ENCODE peak calls at places on chromosomes 13 and 19, in six cellular contexts. Z, B, S, Y, C and V are unnamed samples.

GRCh38 chr13:50919291-50919690 is 9.7 kb downstream of the RNASEH2B start:
- DNase-seq in Z (no peak), B (no peak), S (no peak), Y (no peak), C (no peak), V (no peak)

GRCh38 chr13:51793570-51794273 is 10.2 kb downstream of the DHRS12 start:
- DNase-seq in Z (peak; percentile 70), B (no peak), S (peak; percentile 45), Y (no peak), C (no peak), V (no peak)

GRCh38 chr19:3146677-3147100 is 10.9 kb downstream of the GNA15 start:
- DNase-seq in Z (peak; percentile 69), B (peak; percentile 55), S (no peak), Y (no peak), C (peak; percentile 74), V (peak; percentile 51)

GRCh38 chr13:35768551-35768950 is 292.1 kb upstream of the MAB21L1 start:
- DNase-seq in Z (no peak), B (no peak), S (no peak), Y (no peak), C (no peak), V (no peak)

GRCh38 chr19:800360-801029 is 3.2 kb downstream of the PTBP1 start:
- DNase-seq in Z (no peak), B (no peak), S (no peak), Y (no peak), C (no peak), V (no peak)

GRCh38 chr19:55525289-55526101 is 11.4 kb downstream of the SBK2 start:
- DNase-seq in Z (no peak), B (no peak), S (no peak), Y (no peak), C (no peak), V (no peak)

GRCh38 chr13:76636881-76637280 is 249.3 kb downstream of the KCTD12 start:
- DNase-seq in Z (no peak), B (no peak), S (no peak), Y (no peak), C (no peak), V (no peak)

GRCh38 chr13:41544824-41545707 is 87.7 kb downstream of the RGCC start:
- DNase-seq in Z (no peak), B (no peak), S (no peak), Y (no peak), C (no peak), V (no peak)

GRCh38 chr13:81929988-81930387 is 1589.1 kb upstream of the SPRY2 start:
- DNase-seq in Z (peak; percentile 45), B (no peak), S (no peak), Y (no peak), C (no peak), V (no peak)

GRCh38 chr19:4581381-4582111 is 22.1 kb upstream of the SEMA6B start:
- DNase-seq in Z (no peak), B (no peak), S (no peak), Y (no peak), C (no peak), V (no peak)
- H3K27me3 ChIP-seq in Z (no peaks in the 10 kb centered on the region), B (peaks cover 63% of the 10 kb centered on the region), S (peaks cover 90% of the 10 kb centered on the region), Y (peaks cover 24% of the 10 kb centered on the region), C (peaks cover 36% of the 10 kb centered on the region), V (peaks cover 13% of the 10 kb centered on the region)

GRCh38 chr19:16262618-16263017 is 62.0 kb upstream of the KLF2 start:
- DNase-seq in Z (no peak), B (no peak), S (no peak), Y (no peak), C (no peak), V (no peak)
- H3K4me1 ChIP-seq in Z (peaks cover 67% of the 10 kb centered on the region), B (peaks cover 36% of the 10 kb centered on the region), S (no peaks in the 10 kb centered on the region), Y (peaks cover 12% of the 10 kb centered on the region), C (peaks cover 68% of the 10 kb centered on the region), V (peaks cover 15% of the 10 kb centered on the region)

DNA sequence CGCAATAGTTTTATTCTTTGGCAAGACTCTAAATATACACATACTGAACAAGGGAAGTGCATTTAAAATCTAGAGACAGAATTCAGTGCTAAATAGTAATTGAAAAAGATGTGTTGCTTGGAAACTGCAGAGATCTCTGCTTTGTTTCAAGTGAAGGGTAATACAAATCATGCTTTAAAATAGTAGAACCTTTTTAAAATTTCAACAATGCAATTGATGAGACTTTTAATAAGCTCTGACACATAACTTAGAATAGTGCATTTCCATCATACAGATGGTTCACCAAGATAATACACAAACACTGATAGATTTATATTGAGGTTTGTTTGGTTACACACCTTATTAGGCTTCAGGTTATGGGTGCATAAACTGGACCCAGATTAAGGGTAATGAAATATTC is 581.0 kb upstream of the MIR17HG start:
- DNase-seq in Z (no peak), B (no peak), S (no peak), Y (no peak), C (no peak), V (no peak)
- H3K27me3 ChIP-seq in Z (no peaks in the 10 kb centered on the region), B (no peaks in the 10 kb centered on the region), S (no peaks in the 10 kb centered on the region), Y (no peaks in the 10 kb centered on the region), C (no peaks in the 10 kb centered on the region), V (no peaks in the 10 kb centered on the region)

DNA sequence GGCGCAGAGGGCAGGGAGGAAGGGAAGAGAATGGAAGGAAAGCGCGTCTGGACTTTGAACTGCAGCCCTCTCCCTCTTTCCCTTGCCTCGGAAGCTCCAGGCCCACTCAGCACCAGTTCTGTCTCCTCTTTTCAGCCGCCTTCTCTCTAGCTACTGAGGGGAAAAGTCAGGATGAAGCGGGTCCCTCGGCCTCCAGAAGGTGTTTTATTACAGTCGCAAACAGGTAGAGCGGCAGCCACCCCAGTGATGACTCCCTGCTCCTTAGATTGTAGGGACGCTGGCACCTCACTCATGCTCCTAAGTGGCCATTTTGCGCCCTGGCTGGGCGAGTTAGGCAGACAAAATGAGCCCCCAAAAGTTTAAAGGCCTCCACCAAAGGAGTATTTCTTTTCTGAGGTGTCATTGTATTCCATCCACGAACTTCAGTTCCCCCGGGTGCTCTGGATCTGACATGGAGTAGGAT is 947 bp upstream of the STK24 start:
- DNase-seq in Z (no peak), B (no peak), S (no peak), Y (no peak), C (no peak), V (no peak)
- H3K4me1 ChIP-seq in Z (peaks cover 41% of the 10 kb centered on the region), B (peaks cover 46% of the 10 kb centered on the region), S (peaks cover 39% of the 10 kb centered on the region), Y (peaks cover 18% of the 10 kb centered on the region), C (peaks cover 31% of the 10 kb centered on the region), V (peaks cover 1% of the 10 kb centered on the region)

GRCh38 chr19:38219221-38219620 is 4.8 kb downstream of the DPF1 start:
- DNase-seq in Z (no peak), B (no peak), S (no peak), Y (no peak), C (no peak), V (no peak)

GRCh38 chr19:38213469-38213868 is 10.6 kb downstream of the DPF1 start:
- DNase-seq in Z (no peak), B (no peak), S (no peak), Y (no peak), C (no peak), V (no peak)

GRCh38 chr19:38213911-38214625 is 10.0 kb downstream of the DPF1 start:
- DNase-seq in Z (peak; percentile 58), B (no peak), S (no peak), Y (no peak), C (peak; percentile 50), V (no peak)

GRCh38 chr19:38218204-38218603 is 5.8 kb downstream of the DPF1 start:
- DNase-seq in Z (no peak), B (no peak), S (no peak), Y (no peak), C (no peak), V (no peak)

GRCh38 chr19:38216785-38217746 is 7.0 kb downstream of the DPF1 start:
- DNase-seq in Z (no peak), B (no peak), S (no peak), Y (no peak), C (no peak), V (no peak)
- H3K27me3 ChIP-seq in Z (no peaks in the 10 kb centered on the region), B (peaks cover 40% of the 10 kb centered on the region), S (peaks cover 79% of the 10 kb centered on the region), Y (no peaks in the 10 kb centered on the region), C (no peaks in the 10 kb centered on the region), V (peaks cover 10% of the 10 kb centered on the region)

DNA sequence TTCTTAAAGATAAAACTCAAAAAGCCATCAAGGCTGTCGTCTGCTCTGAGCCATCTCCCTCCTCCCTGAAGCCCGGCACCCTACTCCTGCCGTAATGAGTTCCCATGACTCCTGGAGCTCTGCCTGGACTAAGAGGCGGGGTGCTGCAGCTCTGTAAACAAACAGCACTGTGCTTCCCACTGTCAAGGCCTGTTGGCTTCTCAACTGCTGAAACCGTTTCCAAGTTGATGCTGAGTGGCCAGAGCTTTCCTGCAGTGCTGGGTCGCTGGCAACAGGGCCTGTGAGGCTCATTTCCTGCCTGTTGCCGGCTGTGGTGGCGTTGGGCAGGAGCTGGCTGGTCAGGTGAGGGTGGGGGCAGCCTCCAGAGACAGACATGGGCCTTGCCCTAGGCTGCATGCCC is 26.7 kb upstream of the ISYNA1 start:
- DNase-seq in Z (no peak), B (peak; percentile 76), S (peak; percentile 98), Y (peak; percentile 93), C (no peak), V (peak; percentile 76)
- H3K4me1 ChIP-seq in Z (no peaks in the 10 kb centered on the region), B (peaks cover 85% of the 10 kb centered on the region), S (peaks cover 77% of the 10 kb centered on the region), Y (peaks cover 67% of the 10 kb centered on the region), C (peaks cover 1% of the 10 kb centered on the region), V (peaks cover 3% of the 10 kb centered on the region)